ENCODE peak calls at places on chromosomes 1 and 21, in eight cellular contexts. One of them, this sample, is unnamed.

GRCh38 chr1:46747683-46748288 is 28.9 kb upstream of the EFCAB14 start:
- DNase-seq in AG04450: peak; percentile 8
- DNase-seq in tibial artery: peak; percentile 47
- DNase-seq in GM06990: no peak
- DNase-seq in tibial nerve: no peak
- DNase-seq in OCI-LY7: peak; percentile 6
- DNase-seq in lower leg skin: peak; percentile 66
- DNase-seq in fibroblast of lung: peak; percentile 31
- DNase-seq in this sample: no peak

GRCh38 chr1:179089827-179090482 is 8.1 kb downstream of the TOR3A start:
- DNase-seq in AG04450: no peak
- DNase-seq in tibial artery: no peak
- DNase-seq in GM06990: no peak
- DNase-seq in tibial nerve: no peak
- DNase-seq in OCI-LY7: no peak
- DNase-seq in lower leg skin: no peak
- DNase-seq in fibroblast of lung: no peak
- DNase-seq in this sample: no peak

GRCh38 chr1:33258788-33259274 is 2.5 kb downstream of the ZNF362 start:
- DNase-seq in AG04450: no peak
- DNase-seq in tibial artery: no peak
- DNase-seq in GM06990: no peak
- DNase-seq in tibial nerve: no peak
- DNase-seq in OCI-LY7: no peak
- DNase-seq in lower leg skin: no peak
- DNase-seq in fibroblast of lung: no peak
- DNase-seq in this sample: no peak

GRCh38 chr1:39268112-39268581 is 63.7 kb downstream of the MACF1 start:
- DNase-seq in AG04450: peak; percentile 70
- DNase-seq in tibial artery: peak; percentile 47
- DNase-seq in GM06990: no peak
- DNase-seq in tibial nerve: no peak
- DNase-seq in OCI-LY7: no peak
- DNase-seq in lower leg skin: peak; percentile 48
- DNase-seq in fibroblast of lung: peak; percentile 93
- DNase-seq in this sample: no peak

GRCh38 chr1:20280906-20281305 is 9.8 kb upstream of the VWA5B1 start:
- DNase-seq in AG04450: no peak
- DNase-seq in tibial artery: no peak
- DNase-seq in GM06990: no peak
- DNase-seq in tibial nerve: no peak
- DNase-seq in OCI-LY7: no peak
- DNase-seq in lower leg skin: no peak
- DNase-seq in fibroblast of lung: no peak
- DNase-seq in this sample: no peak

GRCh38 chr21:31897311-31897710 is 24.5 kb downstream of the HUNK start:
- DNase-seq in AG04450: no peak
- DNase-seq in tibial artery: no peak
- DNase-seq in GM06990: no peak
- DNase-seq in tibial nerve: no peak
- DNase-seq in OCI-LY7: no peak
- DNase-seq in lower leg skin: no peak
- DNase-seq in fibroblast of lung: no peak
- DNase-seq in this sample: no peak

GRCh38 chr1:13807213-13807612 is 107.2 kb downstream of the PRDM2 start:
- DNase-seq in AG04450: no peak
- DNase-seq in tibial artery: no peak
- DNase-seq in GM06990: no peak
- DNase-seq in tibial nerve: no peak
- DNase-seq in OCI-LY7: peak; percentile 77
- DNase-seq in lower leg skin: no peak
- DNase-seq in fibroblast of lung: peak; percentile 27
- DNase-seq in this sample: no peak

GRCh38 chr1:160500321-160500990 is 22.6 kb downstream of the SLAMF6 start:
- DNase-seq in AG04450: no peak
- DNase-seq in tibial artery: no peak
- DNase-seq in GM06990: no peak
- DNase-seq in tibial nerve: no peak
- DNase-seq in OCI-LY7: no peak
- DNase-seq in lower leg skin: no peak
- DNase-seq in fibroblast of lung: no peak
- DNase-seq in this sample: no peak

GRCh38 chr1:184632415-184633175 is 122.1 kb downstream of the EDEM3 start:
- DNase-seq in AG04450: no peak
- DNase-seq in tibial artery: no peak
- DNase-seq in GM06990: no peak
- DNase-seq in tibial nerve: no peak
- DNase-seq in OCI-LY7: no peak
- DNase-seq in lower leg skin: no peak
- DNase-seq in fibroblast of lung: no peak
- DNase-seq in this sample: no peak

GRCh38 chr1:6157132-6157527 is 23.0 kb downstream of the CHD5 start:
- DNase-seq in AG04450: no peak
- DNase-seq in tibial artery: no peak
- DNase-seq in GM06990: no peak
- DNase-seq in tibial nerve: no peak
- DNase-seq in OCI-LY7: no peak
- DNase-seq in lower leg skin: no peak
- DNase-seq in fibroblast of lung: no peak
- DNase-seq in this sample: no peak

GRCh38 chr1:46401964-46402626 is 8.0 kb downstream of the FAAH start:
- DNase-seq in AG04450: peak; percentile 86
- DNase-seq in tibial artery: peak; percentile 76
- DNase-seq in GM06990: no peak
- DNase-seq in tibial nerve: peak; percentile 62
- DNase-seq in OCI-LY7: peak; percentile 29
- DNase-seq in lower leg skin: peak; percentile 77
- DNase-seq in fibroblast of lung: peak; percentile 98
- DNase-seq in this sample: no peak

GRCh38 chr21:17903029-17903806 is 84.1 kb upstream of the C21orf91 start:
- DNase-seq in AG04450: peak; percentile 20
- DNase-seq in tibial artery: no peak
- DNase-seq in GM06990: peak; percentile 15
- DNase-seq in tibial nerve: no peak
- DNase-seq in OCI-LY7: peak; percentile 74
- DNase-seq in lower leg skin: no peak
- DNase-seq in fibroblast of lung: peak; percentile 73
- DNase-seq in this sample: no peak

GRCh38 chr1:12029720-12030339 is 10.5 kb downstream of the MIIP start:
- DNase-seq in AG04450: no peak
- DNase-seq in tibial artery: no peak
- DNase-seq in GM06990: no peak
- DNase-seq in tibial nerve: no peak
- DNase-seq in OCI-LY7: no peak
- DNase-seq in lower leg skin: no peak
- DNase-seq in fibroblast of lung: no peak
- DNase-seq in this sample: no peak
- TF ChIP-seq CTCF in AG04450: no peak
- TF ChIP-seq CTCF in tibial artery: no peak
- TF ChIP-seq CTCF in GM06990: no peak
- TF ChIP-seq CTCF in tibial nerve: no peak
- TF ChIP-seq CTCF in OCI-LY7: no peak
- TF ChIP-seq CTCF in lower leg skin: no peak
- TF ChIP-seq CTCF in fibroblast of lung: no peak
- TF ChIP-seq CTCF in this sample: no peak

GRCh38 chr1:31296486-31297272 is at the start of the genes SNRNP40 and ZCCHC17:
- DNase-seq in AG04450: peak; percentile 95
- DNase-seq in tibial artery: peak; percentile 96
- DNase-seq in GM06990: peak; percentile 96
- DNase-seq in tibial nerve: peak; percentile 89
- DNase-seq in OCI-LY7: peak; percentile 99
- DNase-seq in lower leg skin: peak; percentile 99
- DNase-seq in fibroblast of lung: peak; percentile 99
- DNase-seq in this sample: peak; percentile 94
- TF ChIP-seq CTCF in AG04450: no peak
- TF ChIP-seq CTCF in tibial artery: no peak
- TF ChIP-seq CTCF in GM06990: no peak
- TF ChIP-seq CTCF in tibial nerve: no peak
- TF ChIP-seq CTCF in OCI-LY7: peak; percentile 39
- TF ChIP-seq CTCF in lower leg skin: no peak
- TF ChIP-seq CTCF in fibroblast of lung: peak; percentile 19
- TF ChIP-seq CTCF in this sample: peak; percentile 38

GRCh38 chr1:98761238-98761637 is 99.7 kb downstream of the SNX7 start:
- DNase-seq in AG04450: no peak
- DNase-seq in tibial artery: no peak
- DNase-seq in GM06990: no peak
- DNase-seq in tibial nerve: no peak
- DNase-seq in OCI-LY7: peak; percentile 2
- DNase-seq in lower leg skin: no peak
- DNase-seq in fibroblast of lung: no peak
- DNase-seq in this sample: no peak
- TF ChIP-seq CTCF in AG04450: peak; percentile 2
- TF ChIP-seq CTCF in tibial artery: no peak
- TF ChIP-seq CTCF in GM06990: no peak
- TF ChIP-seq CTCF in tibial nerve: no peak
- TF ChIP-seq CTCF in OCI-LY7: peak; percentile 26
- TF ChIP-seq CTCF in lower leg skin: no peak
- TF ChIP-seq CTCF in fibroblast of lung: no peak
- TF ChIP-seq CTCF in this sample: peak; percentile 15

DNA sequence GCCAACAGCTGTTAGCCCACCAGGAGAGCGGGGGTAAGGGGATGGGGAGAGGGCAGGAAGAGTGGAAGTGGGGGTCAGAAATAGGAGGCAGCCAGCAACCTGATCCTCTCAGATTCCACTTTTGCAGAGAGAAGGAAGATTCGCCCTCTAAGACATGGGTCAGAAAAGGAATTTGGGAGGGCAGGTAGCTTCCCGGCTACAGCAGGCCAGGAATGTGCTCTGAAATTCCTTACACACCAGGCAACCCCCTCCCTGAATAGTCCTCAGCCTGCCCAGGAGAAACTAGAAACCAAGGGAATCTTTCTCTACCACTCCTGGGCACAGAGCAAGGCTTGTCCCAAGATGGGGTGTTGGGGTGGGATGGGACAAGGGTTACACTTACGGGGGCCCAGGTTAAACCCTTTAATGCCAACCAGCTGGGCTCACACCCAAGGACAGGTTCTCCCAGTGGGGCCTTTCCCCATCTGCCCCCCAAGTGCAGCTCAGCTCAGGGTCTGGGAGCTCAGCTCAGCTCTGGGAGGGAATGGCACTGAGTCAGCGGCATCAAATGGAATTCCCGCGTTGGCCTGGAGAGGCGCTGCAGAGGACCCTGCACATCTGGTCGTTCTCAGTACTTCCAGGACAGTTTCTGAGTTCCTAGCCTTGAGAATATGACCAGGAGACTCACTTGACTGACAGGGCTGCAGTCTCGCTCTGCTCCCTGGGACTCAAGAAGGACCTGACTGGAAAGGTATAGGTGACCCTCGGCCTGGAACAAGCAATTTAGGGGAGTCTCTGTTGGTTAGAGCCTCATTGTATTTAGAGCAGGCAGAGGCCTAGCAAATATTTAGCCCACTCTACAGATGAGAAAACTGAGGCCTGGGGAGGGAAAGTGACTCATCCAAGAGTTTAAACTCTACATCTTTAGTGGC is 761 bp downstream of the TNNT2 start:
- DNase-seq in AG04450: no peak
- DNase-seq in tibial artery: no peak
- DNase-seq in GM06990: no peak
- DNase-seq in tibial nerve: no peak
- DNase-seq in OCI-LY7: peak; percentile 31
- DNase-seq in lower leg skin: no peak
- DNase-seq in fibroblast of lung: peak; percentile 29
- DNase-seq in this sample: no peak
- TF ChIP-seq CTCF in AG04450: peak; percentile 73
- TF ChIP-seq CTCF in tibial artery: peak; percentile 8
- TF ChIP-seq CTCF in GM06990: peak; percentile 67
- TF ChIP-seq CTCF in tibial nerve: peak; percentile 36
- TF ChIP-seq CTCF in OCI-LY7: peak; percentile 78
- TF ChIP-seq CTCF in lower leg skin: no peak
- TF ChIP-seq CTCF in fibroblast of lung: peak; percentile 68
- TF ChIP-seq CTCF in this sample: peak; percentile 82

GRCh38 chr21:41816583-41817165 is 49.8 kb upstream of the RIPK4 start:
- DNase-seq in AG04450: no peak
- DNase-seq in tibial artery: peak; percentile 54
- DNase-seq in GM06990: peak; percentile 68
- DNase-seq in tibial nerve: peak; percentile 50
- DNase-seq in OCI-LY7: peak; percentile 82
- DNase-seq in lower leg skin: peak; percentile 34
- DNase-seq in fibroblast of lung: peak; percentile 56
- DNase-seq in this sample: no peak
- TF ChIP-seq CTCF in AG04450: peak; percentile 90
- TF ChIP-seq CTCF in tibial artery: peak; percentile 77
- TF ChIP-seq CTCF in GM06990: peak; percentile 95
- TF ChIP-seq CTCF in tibial nerve: peak; percentile 75
- TF ChIP-seq CTCF in OCI-LY7: peak; percentile 86
- TF ChIP-seq CTCF in lower leg skin: peak; percentile 61
- TF ChIP-seq CTCF in fibroblast of lung: peak; percentile 83
- TF ChIP-seq CTCF in this sample: peak; percentile 82

GRCh38 chr1:199550384-199551067 is 477.0 kb upstream of the NR5A2 start:
- DNase-seq in AG04450: no peak
- DNase-seq in tibial artery: no peak
- DNase-seq in GM06990: no peak
- DNase-seq in tibial nerve: no peak
- DNase-seq in OCI-LY7: no peak
- DNase-seq in lower leg skin: no peak
- DNase-seq in fibroblast of lung: peak; percentile 71
- DNase-seq in this sample: no peak
- TF ChIP-seq CTCF in AG04450: peak; percentile 50
- TF ChIP-seq CTCF in tibial artery: no peak
- TF ChIP-seq CTCF in GM06990: no peak
- TF ChIP-seq CTCF in tibial nerve: no peak
- TF ChIP-seq CTCF in OCI-LY7: peak; percentile 19
- TF ChIP-seq CTCF in lower leg skin: no peak
- TF ChIP-seq CTCF in fibroblast of lung: peak; percentile 42
- TF ChIP-seq CTCF in this sample: peak; percentile 83

GRCh38 chr1:94438692-94439276 is 20.6 kb downstream of the ABCD3 start:
- DNase-seq in AG04450: no peak
- DNase-seq in tibial artery: no peak
- DNase-seq in GM06990: no peak
- DNase-seq in tibial nerve: no peak
- DNase-seq in OCI-LY7: no peak
- DNase-seq in lower leg skin: no peak
- DNase-seq in fibroblast of lung: no peak
- DNase-seq in this sample: no peak

GRCh38 chr1:94434339-94435092 is 16.3 kb downstream of the ABCD3 start:
- DNase-seq in AG04450: no peak
- DNase-seq in tibial artery: no peak
- DNase-seq in GM06990: no peak
- DNase-seq in tibial nerve: no peak
- DNase-seq in OCI-LY7: no peak
- DNase-seq in lower leg skin: no peak
- DNase-seq in fibroblast of lung: peak; percentile 45
- DNase-seq in this sample: no peak

GRCh38 chr1:94440088-94440487 is 21.9 kb downstream of the ABCD3 start:
- DNase-seq in AG04450: no peak
- DNase-seq in tibial artery: no peak
- DNase-seq in GM06990: no peak
- DNase-seq in tibial nerve: no peak
- DNase-seq in OCI-LY7: no peak
- DNase-seq in lower leg skin: no peak
- DNase-seq in fibroblast of lung: no peak
- DNase-seq in this sample: no peak
- TF ChIP-seq CTCF in AG04450: no peak
- TF ChIP-seq CTCF in tibial artery: no peak
- TF ChIP-seq CTCF in GM06990: no peak
- TF ChIP-seq CTCF in tibial nerve: no peak
- TF ChIP-seq CTCF in OCI-LY7: peak; percentile 50
- TF ChIP-seq CTCF in lower leg skin: no peak
- TF ChIP-seq CTCF in fibroblast of lung: no peak
- TF ChIP-seq CTCF in this sample: peak; percentile 44

This sample was measured in chondrocyte.